ENCODE peak calls at places on chromosomes 2 and 18, in four cellular contexts. D is HEK293T, P is K562, Z is WTC11. T is an unnamed sample.

GRCh38 chr2:184835081-184835728 is 236.9 kb downstream of the ZNF804A start:
- DNase-seq in P (no peak), D (no peak), Z (no peak), T (peak)

GRCh38 chr18:24051256-24051947 is 36.8 kb downstream of the TTC39C start:
- DNase-seq in P (no peak), Z (no peak), D (no peak), T (peak)

GRCh38 chr2:129187379-129187778 is 792.1 kb upstream of the RAB6C start:
- DNase-seq in D (no peak), Z (no peak), P (no peak), T (no peak)

GRCh38 chr2:48531141-48531648 is 1.2 kb downstream of the STON1 start:
- DNase-seq in P (no peak), D (peak), Z (no peak), T (peak)

GRCh38 chr18:74596959-74597661 is 560 bp upstream of the ZNF407 start:
- DNase-seq in P (peak), D (peak), Z (peak), T (peak)

GRCh38 chr2:239322414-239323086 is 78.3 kb downstream of the HDAC4 start:
- DNase-seq in D (no peak), Z (no peak), P (no peak), T (no peak)

GRCh38 chr2:118221952-118222594 is 133.8 kb downstream of the INSIG2 start:
- DNase-seq in D (peak), P (peak), Z (no peak), T (peak)

GRCh38 chr2:182020319-182021055 is 34.8 kb downstream of the PPP1R1C start:
- DNase-seq in Z (no peak), D (no peak), P (no peak), T (no peak)

GRCh38 chr2:204718607-204719006 is 173.3 kb downstream of the PARD3B start:
- DNase-seq in P (no peak), D (no peak), Z (no peak), T (no peak)

GRCh38 chr2:96856776-96857673 is 791 bp downstream of the ANKRD39 start:
- DNase-seq in D (no peak), Z (no peak), P (no peak), T (peak)

GRCh38 chr2:147420517-147420916 is 424.3 kb upstream of the ACVR2A start:
- DNase-seq in D (no peak), Z (peak), P (no peak), T (no peak)

GRCh38 chr2:15633043-15633970 is 41.6 kb downstream of the DDX1 start:
- DNase-seq in P (no peak), D (no peak), Z (no peak), T (no peak)

GRCh38 chr2:129796216-129796615 is 183.2 kb upstream of the RAB6C start:
- DNase-seq in D (no peak), P (no peak), Z (no peak), T (no peak)

GRCh38 chr18:54388203-54389142 is 30.8 kb downstream of the C18orf54 start:
- DNase-seq in Z (peak), P (peak), D (peak), T (peak)

GRCh38 chr2:192194065-192194865 is 468 bp downstream of the TMEFF2 start:
- DNase-seq in P (no peak), D (no peak), Z (peak), T (no peak)

DNA sequence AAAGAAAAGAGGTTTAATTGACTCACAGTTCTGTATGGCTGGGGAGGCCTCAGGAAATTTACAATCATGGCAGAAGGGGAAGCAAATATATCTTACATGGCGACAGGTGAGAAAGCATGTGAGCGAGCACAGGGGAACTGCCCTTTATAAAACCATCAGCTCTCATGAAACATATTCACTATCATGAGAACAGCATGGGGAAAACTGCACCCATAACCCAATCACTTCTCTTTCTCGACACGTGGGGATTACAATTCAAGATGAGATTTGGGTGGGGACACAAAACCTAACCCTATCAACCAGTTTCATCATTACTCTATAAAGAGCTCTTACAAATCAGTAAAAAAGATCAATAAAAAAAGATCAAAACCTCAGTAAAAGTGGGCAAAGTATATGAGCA is 151.2 kb downstream of the GFPT1 start:
- DNase-seq in D (no peak), P (no peak), Z (no peak), T (no peak)
- TF ChIP-seq ELF4 in D (no peak), P (no peak), Z (no peak), T (no peak)

GRCh38 chr18:28504100-28504499 is 327.2 kb upstream of the CDH2 start:
- DNase-seq in Z (no peak), D (no peak), P (no peak), T (no peak)
- TF ChIP-seq ELF4 in Z (no peak), D (no peak), P (no peak), T (no peak)

GRCh38 chr2:67286981-67287759 is 110.0 kb upstream of the ETAA1 start:
- DNase-seq in Z (no peak), D (no peak), P (no peak), T (no peak)

GRCh38 chr2:67294218-67294617 is 102.9 kb upstream of the ETAA1 start:
- DNase-seq in P (no peak), D (no peak), Z (no peak), T (no peak)

GRCh38 chr2:67295406-67295805 is 101.7 kb upstream of the ETAA1 start:
- DNase-seq in Z (no peak), P (no peak), D (no peak), T (no peak)

GRCh38 chr2:67289921-67290371 is 107.2 kb upstream of the ETAA1 start:
- DNase-seq in Z (no peak), D (no peak), P (no peak), T (no peak)

GRCh38 chr2:67290451-67290991 is 106.6 kb upstream of the ETAA1 start:
- DNase-seq in Z (no peak), P (no peak), D (no peak), T (no peak)
- TF ChIP-seq ELF4 in Z (no peak), P (no peak), D (no peak), T (no peak)

GRCh38 chr2:56132138-56132537 is 51.7 kb upstream of the CCDC85A start:
- DNase-seq in D (peak), Z (no peak), P (peak), T (peak)
- TF ChIP-seq ELF4 in D (no peak), Z (no peak), P (no peak), T (no peak)